ENCODE peak calls at places on chromosomes 1 and 21, in five cellular contexts. H is A549, L is H1, G is K562, P is HepG2. W is an unnamed sample.
A peak's percentile ranks its signal among the peaks of the same experiment; 100 is the strongest.

GRCh38 chr1:103779932-103780331 is 30.2 kb downstream of the AMY1C start:
- DNase-seq in G (no peak), H (no peak), P (no peak), L (no peak), W (no peak)

GRCh38 chr1:56578963-56579875 is at the start of gene PLPP3:
- DNase-seq in P (peak; percentile 79), G (peak; percentile 27), H (peak; percentile 88), L (peak; percentile 80), W (peak; percentile 94)

GRCh38 chr1:98049370-98050115 is 128.7 kb upstream of the DPYD start:
- DNase-seq in H (no peak), G (no peak), L (peak; percentile 59), P (no peak), W (peak; percentile 38)

GRCh38 chr21:33030633-33031032 is 4.9 kb downstream of the OLIG2 start:
- DNase-seq in L (no peak), H (no peak), P (no peak), G (no peak), W (no peak)

GRCh38 chr1:65728504-65728903 is 64.2 kb upstream of the PDE4B start:
- DNase-seq in P (no peak), H (no peak), G (no peak), L (no peak), W (no peak)

GRCh38 chr1:13807213-13807612 is 107.2 kb downstream of the PRDM2 start:
- DNase-seq in L (peak; percentile 79), G (peak; percentile 64), P (peak; percentile 27), H (peak; percentile 22), W (no peak)

GRCh38 chr1:156809711-156810366 is 6.8 kb downstream of the SH2D2A start:
- DNase-seq in L (no peak), P (no peak), H (no peak), G (no peak), W (no peak)

GRCh38 chr1:228246216-228246900 is 38.5 kb downstream of the OBSCN start:
- DNase-seq in P (no peak), L (peak; percentile 19), H (no peak), G (no peak), W (no peak)

GRCh38 chr1:230691615-230692014 is 22.3 kb downstream of the AGT start:
- DNase-seq in G (no peak), L (no peak), P (no peak), H (no peak), W (no peak)

GRCh38 chr1:12615166-12615915 is 2.7 kb downstream of the DHRS3 start:
- DNase-seq in P (no peak), L (no peak), H (no peak), G (no peak), W (peak; percentile 49)

GRCh38 chr1:86345053-86345452 is 51.1 kb downstream of the ODF2L start:
- DNase-seq in L (no peak), H (no peak), G (no peak), P (no peak), W (no peak)

GRCh38 chr1:178483251-178483957 is 13.4 kb downstream of the CLEC20A start:
- DNase-seq in H (no peak), L (peak; percentile 39), P (no peak), G (no peak), W (no peak)

GRCh38 chr1:9080704-9081291 is 11.4 kb upstream of the SLC2A5 start:
- DNase-seq in H (no peak), L (no peak), G (no peak), P (no peak), W (no peak)

GRCh38 chr1:64171797-64172281 is 31.6 kb upstream of the UBE2U start:
- DNase-seq in L (no peak), H (peak; percentile 20), P (no peak), G (no peak), W (peak; percentile 85)

GRCh38 chr1:151537112-151537511 is 3.0 kb upstream of the TUFT1 start:
- DNase-seq in H (peak; percentile 90), G (no peak), L (no peak), P (no peak), W (peak; percentile 99)

GRCh38 chr1:27979151-27979858 is 19.5 kb downstream of the XKR8 start:
- DNase-seq in L (no peak), H (peak; percentile 65), G (peak; percentile 82), P (no peak), W (peak; percentile 81)

GRCh38 chr1:202292773-202293172 is 49.0 kb downstream of the UBE2T start:
- DNase-seq in L (no peak), P (no peak), H (no peak), G (no peak), W (no peak)

GRCh38 chr21:32727728-32728454 is at the start of gene SYNJ1:
- DNase-seq in H (peak; percentile 86), G (peak; percentile 97), P (peak; percentile 87), L (peak; percentile 97), W (peak; percentile 91)

GRCh38 chr21:36479415-36480402 is at the start of gene CLDN14:
- DNase-seq in G (no peak), P (peak; percentile 86), H (no peak), L (no peak), W (peak; percentile 58)

GRCh38 chr1:107138767-107139445 is 1.9 kb upstream of the NTNG1 start:
- DNase-seq in H (no peak), P (no peak), L (no peak), G (no peak), W (peak; percentile 13)

GRCh38 chr1:109969430-109969829 is 15.1 kb upstream of the AHCYL1 start:
- DNase-seq in L (no peak), P (no peak), G (no peak), H (no peak), W (peak; percentile 84)

GRCh38 chr1:27940297-27940696 is 5.5 kb downstream of the SMPDL3B start:
- DNase-seq in L (peak; percentile 73), H (peak; percentile 20), P (peak; percentile 43), G (peak; percentile 80), W (no peak)

GRCh38 chr1:65420590-65421340 is at the start of the genes LEPR and LEPROT:
- DNase-seq in H (no peak), P (peak; percentile 58), G (no peak), L (peak; percentile 95), W (peak; percentile 38)

GRCh38 chr1:212671342-212672031 is 28.2 kb downstream of the BATF3 start:
- DNase-seq in L (peak; percentile 45), P (no peak), H (peak; percentile 34), G (no peak), W (peak; percentile 69)
- TF ChIP-seq MAFK in L (no peak), P (no peak), H (no peak), G (no peak), W (no peak)

GRCh38 chr1:43525995-43526394 is 4.7 kb upstream of the PTPRF start:
- DNase-seq in P (no peak), L (no peak), H (peak; percentile 72), G (no peak), W (peak; percentile 67)
- TF ChIP-seq MAFK in P (no peak), L (no peak), H (no peak), G (no peak), W (no peak)

GRCh38 chr1:231993968-231994455 is 367.4 kb downstream of the DISC1 start:
- DNase-seq in L (no peak), P (no peak), H (no peak), G (no peak), W (no peak)

GRCh38 chr1:231985624-231986023 is 359.0 kb downstream of the DISC1 start:
- DNase-seq in G (no peak), L (no peak), H (no peak), P (no peak), W (no peak)

GRCh38 chr1:231991231-231991630 is 364.6 kb downstream of the DISC1 start:
- DNase-seq in L (no peak), H (no peak), P (no peak), G (no peak), W (no peak)

GRCh38 chr1:231986631-231987291 is 360.2 kb downstream of the DISC1 start:
- DNase-seq in P (no peak), H (no peak), L (no peak), G (no peak), W (peak; percentile 5)

GRCh38 chr1:231990388-231990787 is 363.8 kb downstream of the DISC1 start:
- DNase-seq in G (no peak), P (no peak), H (no peak), L (no peak), W (no peak)
- TF ChIP-seq MAFK in G (no peak), P (no peak), H (no peak), L (no peak), W (no peak)

GRCh38 chr1:41754540-41754939 is 164.2 kb downstream of the HIVEP3 start:
- DNase-seq in H (no peak), L (no peak), G (no peak), P (no peak), W (no peak)

GRCh38 chr1:41758904-41759548 is 159.7 kb downstream of the HIVEP3 start:
- DNase-seq in L (no peak), H (no peak), P (no peak), G (no peak), W (peak; percentile 93)

GRCh38 chr1:41762251-41762650 is 156.5 kb downstream of the HIVEP3 start:
- DNase-seq in P (no peak), H (no peak), L (no peak), G (no peak), W (no peak)

GRCh38 chr1:41762777-41763176 is 155.9 kb downstream of the HIVEP3 start:
- DNase-seq in G (no peak), H (no peak), L (no peak), P (no peak), W (no peak)

GRCh38 chr1:41758490-41758889 is 160.2 kb downstream of the HIVEP3 start:
- DNase-seq in G (no peak), P (no peak), H (no peak), L (no peak), W (no peak)
- TF ChIP-seq MAFK in G (no peak), P (no peak), H (no peak), L (no peak), W (no peak)

GRCh38 chr1:208256091-208256490 is 11.9 kb upstream of the PLXNA2 start:
- DNase-seq in L (no peak), P (no peak), G (no peak), H (no peak), W (no peak)

GRCh38 chr1:208254862-208255261 is 10.7 kb upstream of the PLXNA2 start:
- DNase-seq in H (no peak), G (no peak), L (no peak), P (no peak), W (peak; percentile 52)

GRCh38 chr1:208257326-208257725 is 13.1 kb upstream of the PLXNA2 start:
- DNase-seq in P (no peak), G (no peak), L (no peak), H (no peak), W (no peak)

GRCh38 chr1:208258277-208258676 is 14.1 kb upstream of the PLXNA2 start:
- DNase-seq in G (no peak), L (no peak), H (no peak), P (no peak), W (no peak)

DNA sequence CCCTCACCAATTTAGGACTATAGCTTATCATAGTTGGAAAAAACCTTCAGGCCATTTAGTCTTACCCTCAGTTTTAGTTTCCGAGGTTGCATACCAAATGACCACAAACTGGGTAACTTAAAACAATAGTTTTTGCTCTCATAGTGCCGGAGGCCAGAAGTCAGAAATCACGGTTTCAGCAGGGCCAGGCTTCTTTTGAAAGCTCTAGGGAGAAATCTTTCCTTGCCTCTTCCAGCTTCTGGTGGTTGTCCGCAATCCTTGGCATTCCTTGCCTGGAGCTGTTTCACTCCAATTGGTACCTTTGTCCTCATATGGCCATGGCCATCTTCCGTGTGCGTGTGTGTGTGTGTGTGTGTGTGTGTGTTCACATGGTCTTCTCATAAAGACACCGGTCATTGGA is 12.4 kb upstream of the PLXNA2 start:
- DNase-seq in H (no peak), G (no peak), L (no peak), P (no peak), W (no peak)
- TF ChIP-seq MAFK in H (no peak), G (no peak), L (no peak), P (no peak), W (no peak)

GRCh38 chr1:234512376-234512965 is 33.5 kb upstream of the TARBP1 start:
- DNase-seq in L (no peak), P (no peak), H (no peak), G (peak; percentile 43), W (no peak)
- TF ChIP-seq MAFK in L (no peak), P (no peak), H (no peak), G (no peak), W (no peak)